ENCODE peak calls at places on chromosomes 11 and 22, in five cellular contexts. C is GM23248, W is heart left ventricle, P is skeletal muscle cell, A is dorsolateral prefrontal cortex. Z is an unnamed sample.

GRCh38 chr11:72242141-72242540 is 1.8 kb downstream of the PHOX2A start:
- DNase-seq in W (no peak), A (no peak), C (no peak), P (no peak), Z (no peak)

GRCh38 chr11:105821781-105822180 is 200.3 kb downstream of the MSANTD4 start:
- DNase-seq in W (no peak), P (no peak), C (no peak), A (no peak), Z (no peak)

GRCh38 chr22:43244385-43244784 is 57.5 kb upstream of the TTLL12 start:
- DNase-seq in C (no peak), A (no peak), W (no peak), P (no peak), Z (no peak)

GRCh38 chr22:11253000-11253511 is 4274.9 kb upstream of the OR11H1 start:
- DNase-seq in W (peak), P (no peak), A (no peak), C (no peak), Z (no peak)

GRCh38 chr11:69403556-69404215 is 77.8 kb upstream of the LINC01488 start:
- DNase-seq in W (no peak), C (peak), P (no peak), A (no peak), Z (no peak)

GRCh38 chr11:111976119-111976518 is 39.0 kb downstream of the DIXDC1 start:
- DNase-seq in W (no peak), P (no peak), C (no peak), A (no peak), Z (no peak)

GRCh38 chr22:27880778-27881394 is 38.2 kb downstream of the PITPNB start:
- DNase-seq in A (no peak), W (no peak), C (peak), P (peak), Z (peak)

GRCh38 chr11:30106222-30106621 is 89.4 kb upstream of the KCNA4 start:
- DNase-seq in W (no peak), C (no peak), P (peak), A (no peak), Z (no peak)

GRCh38 chr11:62548545-62549335 is 2.1 kb upstream of the AHNAK start:
- DNase-seq in A (no peak), W (no peak), C (no peak), P (no peak), Z (no peak)

GRCh38 chr11:131365601-131366000 is 4.8 kb upstream of the NTM start:
- DNase-seq in A (no peak), W (no peak), P (no peak), C (no peak), Z (no peak)

GRCh38 chr22:23503736-23504440 is 76.2 kb downstream of the IGLL1 start:
- DNase-seq in A (no peak), P (no peak), C (no peak), W (no peak), Z (no peak)

GRCh38 chr22:49464024-49464423 is 363.6 kb downstream of the BRD1 start:
- DNase-seq in C (no peak), A (no peak), W (no peak), P (no peak), Z (no peak)

GRCh38 chr11:86473991-86474833 is 99.5 kb downstream of the CCDC81 start:
- DNase-seq in C (peak), P (no peak), A (no peak), W (peak), Z (peak)

GRCh38 chr22:21760640-21761039 is 25.0 kb upstream of the YPEL1 start:
- DNase-seq in W (no peak), P (peak), C (peak), A (no peak), Z (no peak)

GRCh38 chr22:23404689-23405365 is 175.3 kb downstream of the IGLL1 start:
- DNase-seq in W (no peak), C (peak), A (no peak), P (peak), Z (no peak)

GRCh38 chr11:116517077-116517476 is 255.7 kb downstream of the BUD13 start:
- DNase-seq in A (no peak), W (no peak), P (no peak), C (no peak), Z (no peak)

GRCh38 chr11:95923441-95923729 is 522 bp downstream of the MTMR2 start:
- DNase-seq in C (peak), W (no peak), A (no peak), P (no peak), Z (no peak)

GRCh38 chr11:37115963-37116362 is 517.9 kb upstream of the RAG2 start:
- DNase-seq in C (no peak), A (no peak), W (no peak), P (no peak), Z (no peak)

GRCh38 chr11:121459413-121460041 is 6.8 kb upstream of the SORL1-AS1 start:
- DNase-seq in W (no peak), A (no peak), P (no peak), C (no peak), Z (no peak)

GRCh38 chr11:27913650-27914049 is 194.3 kb downstream of the KIF18A start:
- DNase-seq in W (no peak), A (no peak), C (peak), P (no peak), Z (peak)

DNA sequence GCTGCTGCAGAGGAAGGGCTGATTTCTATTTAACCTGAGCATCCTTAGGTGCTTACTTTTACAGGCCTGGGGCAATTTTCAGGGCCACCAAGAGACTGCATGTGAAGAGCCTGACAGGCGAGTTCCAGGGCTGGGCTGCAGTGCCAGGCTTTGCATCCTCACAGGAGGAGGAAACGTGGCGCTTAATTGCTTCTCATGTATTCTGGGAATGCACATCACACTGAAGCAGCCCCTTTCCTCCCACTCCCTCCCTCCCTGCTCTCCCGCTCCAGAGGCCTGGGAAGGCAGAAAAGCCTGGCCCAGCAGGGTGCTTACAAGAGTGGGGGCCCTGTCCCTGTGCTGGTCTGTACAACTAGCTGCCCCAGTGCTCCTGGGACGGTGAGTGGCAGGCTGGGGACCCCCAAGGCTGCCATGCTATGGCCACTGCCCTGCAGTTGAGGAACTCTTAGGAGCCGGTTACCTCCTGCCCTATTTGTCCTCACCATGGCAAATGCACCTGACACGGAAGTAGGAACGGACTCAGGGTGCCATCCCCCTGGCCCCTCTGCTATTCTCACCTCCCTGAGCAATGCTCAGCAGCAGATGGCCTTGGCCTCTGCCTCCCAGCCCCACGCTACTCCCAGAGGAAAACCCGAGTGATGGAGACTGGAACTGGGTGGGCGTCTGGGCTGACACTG is 105.0 kb downstream of the CTTN start:
- DNase-seq in W (no peak), A (no peak), C (no peak), P (no peak), Z (no peak)
- H3K4me3 ChIP-seq in W (no peak), A (no peak), C (no peak), P (no peak), Z (no peak)

GRCh38 chr11:725624-726202 is 19.7 kb downstream of the EPS8L2 start:
- DNase-seq in C (no peak), W (no peak), A (no peak), P (no peak), Z (no peak)
- H3K4me3 ChIP-seq in C (no peak), W (peak), A (peak), P (no peak), Z (no peak)

GRCh38 chr11:66542362-66542761 is 3.5 kb downstream of the ZDHHC24 start:
- DNase-seq in W (no peak), A (peak), P (no peak), C (peak), Z (peak)
- H3K4me3 ChIP-seq in W (no peak), A (no peak), P (no peak), C (no peak), Z (no peak)

GRCh38 chr11:68011046-68011943 is 1.2 kb downstream of the ALDH3B1 start:
- DNase-seq in P (no peak), W (no peak), A (no peak), C (no peak), Z (no peak)
- H3K4me3 ChIP-seq in P (peak), W (peak), A (peak), C (peak), Z (peak)

Z was measured in MG63.